ENCODE peak calls at places on chromosomes 2 and 18, in seven cellular contexts. One of them, this sample, is unnamed.

GRCh38 chr18:62526098-62527025 is 3.5 kb downstream of the ZCCHC2 start:
- DNase-seq in IMR-90: peak
- DNase-seq in H1: no peak
- DNase-seq in neuronal stem cell: peak
- DNase-seq in mesenchymal stem cell: peak
- DNase-seq in trophoblast cell: peak
- DNase-seq in H9: peak
- DNase-seq in this sample: peak

GRCh38 chr18:63241739-63242138 is 77.8 kb downstream of the BCL2 start:
- DNase-seq in neuronal stem cell: no peak
- DNase-seq in mesenchymal stem cell: no peak
- DNase-seq in IMR-90: no peak
- DNase-seq in trophoblast cell: no peak
- DNase-seq in H1: no peak
- DNase-seq in H9: no peak
- DNase-seq in this sample: no peak

GRCh38 chr2:106900130-106900529 is 14.2 kb upstream of the ST6GAL2 start:
- DNase-seq in H1: no peak
- DNase-seq in trophoblast cell: no peak
- DNase-seq in IMR-90: no peak
- DNase-seq in H9: no peak
- DNase-seq in mesenchymal stem cell: no peak
- DNase-seq in neuronal stem cell: no peak
- DNase-seq in this sample: no peak

GRCh38 chr2:98507940-98508689 is 63.5 kb downstream of the INPP4A start:
- DNase-seq in IMR-90: no peak
- DNase-seq in mesenchymal stem cell: no peak
- DNase-seq in H9: no peak
- DNase-seq in H1: no peak
- DNase-seq in trophoblast cell: peak
- DNase-seq in neuronal stem cell: no peak
- DNase-seq in this sample: no peak

GRCh38 chr18:63162271-63163014 is 157.1 kb downstream of the BCL2 start:
- DNase-seq in H9: no peak
- DNase-seq in IMR-90: peak
- DNase-seq in trophoblast cell: peak
- DNase-seq in mesenchymal stem cell: peak
- DNase-seq in neuronal stem cell: no peak
- DNase-seq in H1: no peak
- DNase-seq in this sample: no peak

GRCh38 chr18:42559292-42559691 is 556.2 kb downstream of the RIT2 start:
- DNase-seq in H1: no peak
- DNase-seq in H9: no peak
- DNase-seq in neuronal stem cell: no peak
- DNase-seq in trophoblast cell: no peak
- DNase-seq in IMR-90: no peak
- DNase-seq in mesenchymal stem cell: no peak
- DNase-seq in this sample: peak

GRCh38 chr2:28445448-28446258 is 50.2 kb upstream of the PLB1 start:
- DNase-seq in trophoblast cell: peak
- DNase-seq in mesenchymal stem cell: peak
- DNase-seq in H9: no peak
- DNase-seq in IMR-90: peak
- DNase-seq in neuronal stem cell: no peak
- DNase-seq in H1: no peak
- DNase-seq in this sample: peak

GRCh38 chr2:106745468-106745867 is 140.5 kb downstream of the ST6GAL2 start:
- DNase-seq in H9: no peak
- DNase-seq in mesenchymal stem cell: no peak
- DNase-seq in trophoblast cell: no peak
- DNase-seq in IMR-90: no peak
- DNase-seq in H1: no peak
- DNase-seq in neuronal stem cell: no peak
- DNase-seq in this sample: no peak

GRCh38 chr2:3730646-3731045 is 27.3 kb downstream of the DCDC2C start:
- DNase-seq in H9: no peak
- DNase-seq in IMR-90: peak
- DNase-seq in H1: no peak
- DNase-seq in trophoblast cell: peak
- DNase-seq in neuronal stem cell: no peak
- DNase-seq in mesenchymal stem cell: no peak
- DNase-seq in this sample: no peak

GRCh38 chr2:20288941-20289340 is 61.7 kb downstream of the PUM2 start:
- DNase-seq in neuronal stem cell: no peak
- DNase-seq in trophoblast cell: peak
- DNase-seq in H1: no peak
- DNase-seq in mesenchymal stem cell: no peak
- DNase-seq in IMR-90: no peak
- DNase-seq in H9: no peak
- DNase-seq in this sample: no peak

GRCh38 chr18:11953113-11953512 is 28.2 kb upstream of the IMPA2 start:
- DNase-seq in IMR-90: peak
- DNase-seq in H9: no peak
- DNase-seq in trophoblast cell: no peak
- DNase-seq in neuronal stem cell: no peak
- DNase-seq in H1: no peak
- DNase-seq in mesenchymal stem cell: peak
- DNase-seq in this sample: no peak

GRCh38 chr2:40550085-40550484 is 98.2 kb upstream of the SLC8A1 start:
- DNase-seq in H1: no peak
- DNase-seq in neuronal stem cell: no peak
- DNase-seq in trophoblast cell: peak
- DNase-seq in IMR-90: no peak
- DNase-seq in mesenchymal stem cell: no peak
- DNase-seq in H9: no peak
- DNase-seq in this sample: no peak

GRCh38 chr2:100818606-100819364 is 1.2 kb upstream of the NPAS2 start:
- DNase-seq in neuronal stem cell: no peak
- DNase-seq in H1: no peak
- DNase-seq in trophoblast cell: peak
- DNase-seq in mesenchymal stem cell: peak
- DNase-seq in H9: peak
- DNase-seq in IMR-90: peak
- DNase-seq in this sample: peak

GRCh38 chr2:129888896-129889295 is 90.6 kb upstream of the RAB6C start:
- DNase-seq in mesenchymal stem cell: peak
- DNase-seq in H1: no peak
- DNase-seq in IMR-90: peak
- DNase-seq in H9: no peak
- DNase-seq in trophoblast cell: no peak
- DNase-seq in neuronal stem cell: no peak
- DNase-seq in this sample: peak

DNA sequence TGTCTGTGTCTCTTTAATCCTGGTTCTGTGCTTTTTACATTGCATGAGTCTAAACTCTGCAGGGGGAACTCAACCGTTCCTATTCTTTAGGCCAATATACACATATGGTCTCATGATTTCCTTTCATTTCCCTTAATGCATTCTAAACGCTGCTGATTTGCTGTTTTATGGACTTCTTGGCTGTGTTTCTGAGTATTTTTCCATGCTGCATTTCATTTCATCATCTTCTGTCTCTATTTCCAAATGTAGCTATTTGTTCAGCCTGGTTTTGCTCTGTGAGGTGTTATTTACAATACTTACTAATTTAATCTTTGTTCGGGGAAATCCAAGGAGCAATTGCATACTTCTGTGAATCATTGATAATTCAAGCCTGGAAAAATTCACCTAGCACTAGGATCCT is 897.2 kb downstream of the TSN start:
- DNase-seq in neuronal stem cell: no peak
- DNase-seq in H1: no peak
- DNase-seq in IMR-90: no peak
- DNase-seq in H9: no peak
- DNase-seq in mesenchymal stem cell: no peak
- DNase-seq in trophoblast cell: no peak
- DNase-seq in this sample: no peak
- H3K4ac ChIP-seq in neuronal stem cell: no peak
- H3K4ac ChIP-seq in H1: no peak
- H3K4ac ChIP-seq in IMR-90: no peak
- H3K4ac ChIP-seq in H9: no peak
- H3K4ac ChIP-seq in mesenchymal stem cell: no peak
- H3K4ac ChIP-seq in trophoblast cell: no peak
- H3K4ac ChIP-seq in this sample: no peak

GRCh38 chr2:207960911-207961310 is 64.4 kb downstream of the PLEKHM3 start:
- DNase-seq in H9: no peak
- DNase-seq in trophoblast cell: no peak
- DNase-seq in H1: no peak
- DNase-seq in neuronal stem cell: no peak
- DNase-seq in mesenchymal stem cell: peak
- DNase-seq in IMR-90: no peak
- DNase-seq in this sample: no peak

GRCh38 chr2:207955456-207955855 is 69.9 kb downstream of the PLEKHM3 start:
- DNase-seq in H1: no peak
- DNase-seq in IMR-90: no peak
- DNase-seq in H9: no peak
- DNase-seq in trophoblast cell: no peak
- DNase-seq in mesenchymal stem cell: no peak
- DNase-seq in neuronal stem cell: no peak
- DNase-seq in this sample: no peak

GRCh38 chr2:207960090-207960489 is 65.2 kb downstream of the PLEKHM3 start:
- DNase-seq in mesenchymal stem cell: no peak
- DNase-seq in H9: no peak
- DNase-seq in neuronal stem cell: no peak
- DNase-seq in trophoblast cell: no peak
- DNase-seq in IMR-90: no peak
- DNase-seq in H1: no peak
- DNase-seq in this sample: no peak
- H3K4ac ChIP-seq in mesenchymal stem cell: no peak
- H3K4ac ChIP-seq in H9: no peak
- H3K4ac ChIP-seq in neuronal stem cell: no peak
- H3K4ac ChIP-seq in trophoblast cell: no peak
- H3K4ac ChIP-seq in IMR-90: no peak
- H3K4ac ChIP-seq in H1: no peak
- H3K4ac ChIP-seq in this sample: no peak

DNA sequence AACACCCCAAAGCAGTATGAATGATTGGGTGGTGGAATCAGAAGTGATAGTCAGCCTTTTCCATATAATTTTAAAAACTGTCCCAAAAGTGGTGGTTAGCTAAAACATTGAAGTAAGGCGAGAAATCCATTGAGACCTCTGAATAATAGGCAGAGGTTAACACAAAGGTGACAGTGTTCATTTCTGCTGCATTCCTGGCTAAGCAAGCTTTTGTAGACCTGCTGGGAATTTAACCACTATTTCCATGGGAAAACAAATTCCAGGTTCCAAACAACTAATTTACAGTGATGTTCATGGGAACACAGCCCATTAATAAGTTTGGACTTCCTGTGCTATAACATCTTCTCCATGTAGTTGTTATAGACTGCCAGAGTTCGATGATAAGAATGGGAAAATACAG is 6.3 kb upstream of the INO80D start:
- DNase-seq in IMR-90: no peak
- DNase-seq in H1: no peak
- DNase-seq in neuronal stem cell: no peak
- DNase-seq in H9: no peak
- DNase-seq in mesenchymal stem cell: no peak
- DNase-seq in trophoblast cell: no peak
- DNase-seq in this sample: peak
- H3K4ac ChIP-seq in IMR-90: no peak
- H3K4ac ChIP-seq in H1: no peak
- H3K4ac ChIP-seq in neuronal stem cell: no peak
- H3K4ac ChIP-seq in H9: no peak
- H3K4ac ChIP-seq in mesenchymal stem cell: no peak
- H3K4ac ChIP-seq in trophoblast cell: no peak
- H3K4ac ChIP-seq in this sample: no peak

GRCh38 chr2:219522111-219523030 is 8.1 kb downstream of the ASIC4 start:
- DNase-seq in H1: no peak
- DNase-seq in neuronal stem cell: no peak
- DNase-seq in IMR-90: peak
- DNase-seq in trophoblast cell: peak
- DNase-seq in mesenchymal stem cell: peak
- DNase-seq in H9: peak
- DNase-seq in this sample: peak
- H3K4ac ChIP-seq in H1: no peak
- H3K4ac ChIP-seq in neuronal stem cell: no peak
- H3K4ac ChIP-seq in IMR-90: peak
- H3K4ac ChIP-seq in trophoblast cell: no peak
- H3K4ac ChIP-seq in mesenchymal stem cell: no peak
- H3K4ac ChIP-seq in H9: no peak
- H3K4ac ChIP-seq in this sample: peak

GRCh38 chr18:47050468-47050867 is 15.0 kb upstream of the ELOA2 start:
- DNase-seq in neuronal stem cell: peak
- DNase-seq in H1: no peak
- DNase-seq in trophoblast cell: peak
- DNase-seq in mesenchymal stem cell: peak
- DNase-seq in H9: no peak
- DNase-seq in IMR-90: peak
- DNase-seq in this sample: peak

GRCh38 chr18:47054369-47054768 is 18.9 kb upstream of the ELOA2 start:
- DNase-seq in neuronal stem cell: no peak
- DNase-seq in IMR-90: no peak
- DNase-seq in H1: no peak
- DNase-seq in trophoblast cell: no peak
- DNase-seq in mesenchymal stem cell: no peak
- DNase-seq in H9: no peak
- DNase-seq in this sample: no peak
- H3K4ac ChIP-seq in neuronal stem cell: no peak
- H3K4ac ChIP-seq in IMR-90: no peak
- H3K4ac ChIP-seq in H1: no peak
- H3K4ac ChIP-seq in trophoblast cell: no peak
- H3K4ac ChIP-seq in mesenchymal stem cell: no peak
- H3K4ac ChIP-seq in H9: no peak
- H3K4ac ChIP-seq in this sample: no peak

GRCh38 chr18:9741461-9741820 is 33.3 kb downstream of the RAB31 start:
- DNase-seq in H1: no peak
- DNase-seq in neuronal stem cell: no peak
- DNase-seq in H9: no peak
- DNase-seq in trophoblast cell: no peak
- DNase-seq in mesenchymal stem cell: no peak
- DNase-seq in IMR-90: no peak
- DNase-seq in this sample: no peak

GRCh38 chr18:9740076-9740475 is 32.0 kb downstream of the RAB31 start:
- DNase-seq in IMR-90: no peak
- DNase-seq in trophoblast cell: no peak
- DNase-seq in H9: no peak
- DNase-seq in H1: no peak
- DNase-seq in mesenchymal stem cell: no peak
- DNase-seq in neuronal stem cell: no peak
- DNase-seq in this sample: no peak

GRCh38 chr18:9742588-9743131 is 34.6 kb downstream of the RAB31 start:
- DNase-seq in trophoblast cell: no peak
- DNase-seq in neuronal stem cell: no peak
- DNase-seq in mesenchymal stem cell: peak
- DNase-seq in IMR-90: peak
- DNase-seq in H9: no peak
- DNase-seq in H1: no peak
- DNase-seq in this sample: peak

GRCh38 chr18:9741821-9742541 is 33.9 kb downstream of the RAB31 start:
- DNase-seq in H1: peak
- DNase-seq in IMR-90: no peak
- DNase-seq in neuronal stem cell: no peak
- DNase-seq in H9: peak
- DNase-seq in mesenchymal stem cell: peak
- DNase-seq in trophoblast cell: no peak
- DNase-seq in this sample: peak

GRCh38 chr18:9743200-9744016 is 35.3 kb downstream of the RAB31 start:
- DNase-seq in mesenchymal stem cell: peak
- DNase-seq in H9: peak
- DNase-seq in trophoblast cell: peak
- DNase-seq in IMR-90: peak
- DNase-seq in neuronal stem cell: no peak
- DNase-seq in H1: peak
- DNase-seq in this sample: peak
- H3K4ac ChIP-seq in mesenchymal stem cell: peak
- H3K4ac ChIP-seq in H9: no peak
- H3K4ac ChIP-seq in trophoblast cell: no peak
- H3K4ac ChIP-seq in IMR-90: peak
- H3K4ac ChIP-seq in neuronal stem cell: no peak
- H3K4ac ChIP-seq in H1: no peak
- H3K4ac ChIP-seq in this sample: no peak

GRCh38 chr2:79090678-79091077 is 2.9 kb upstream of the REG1B start:
- DNase-seq in IMR-90: no peak
- DNase-seq in H1: no peak
- DNase-seq in neuronal stem cell: no peak
- DNase-seq in mesenchymal stem cell: no peak
- DNase-seq in trophoblast cell: no peak
- DNase-seq in H9: no peak
- DNase-seq in this sample: no peak
- H3K4ac ChIP-seq in IMR-90: no peak
- H3K4ac ChIP-seq in H1: no peak
- H3K4ac ChIP-seq in neuronal stem cell: no peak
- H3K4ac ChIP-seq in mesenchymal stem cell: no peak
- H3K4ac ChIP-seq in trophoblast cell: no peak
- H3K4ac ChIP-seq in H9: no peak
- H3K4ac ChIP-seq in this sample: no peak